ENCODE peak calls at places on chromosomes 4 and X, in nine cellular contexts. R is IMR-90, L is heart left ventricle, G is foreskin fibroblast, A is astrocyte of the spinal cord, F is A673, N is dorsolateral prefrontal cortex, V is uterus, Q is stomach. T is an unnamed sample.

GRCh38 chr4:159384619-159385018 is 281.7 kb downstream of the RAPGEF2 start:
- DNase-seq in R (no peak), L (no peak), G (no peak), A (peak), F (peak), N (no peak), V (no peak), Q (no peak), T (no peak)

GRCh38 chrX:155056877-155057792 is 13.8 kb downstream of the CMC4 start:
- DNase-seq in R (peak), L (peak), G (peak), A (peak), F (peak), N (peak), V (peak), Q (peak), T (peak)

GRCh38 chr4:7398788-7399432 is 35.8 kb downstream of the PSAPL1 start:
- DNase-seq in R (no peak), L (no peak), G (no peak), A (no peak), F (no peak), N (peak), V (no peak), Q (peak), T (no peak)

GRCh38 chrX:115968436-115969252 is 201.9 kb upstream of the AGTR2 start:
- DNase-seq in R (no peak), L (peak), G (no peak), A (peak), F (no peak), N (no peak), V (no peak), Q (no peak), T (peak)

GRCh38 chrX:119887721-119888425 is 7.8 kb upstream of the AKAP14 start:
- DNase-seq in R (peak), L (peak), G (peak), A (peak), F (peak), N (peak), V (peak), Q (peak), T (peak)

GRCh38 chrX:55579115-55579514 is 44.1 kb upstream of the FOXR2 start:
- DNase-seq in R (no peak), L (no peak), G (no peak), A (no peak), F (no peak), N (no peak), V (no peak), Q (no peak), T (no peak)

GRCh38 chr4:109803924-109804571 is 2.2 kb upstream of the CFI start:
- DNase-seq in R (peak), L (no peak), G (peak), A (peak), F (peak), N (no peak), V (no peak), Q (no peak), T (peak)

GRCh38 chr4:91207535-91207934 is 1080.3 kb downstream of the CCSER1 start:
- DNase-seq in R (no peak), L (no peak), G (no peak), A (no peak), F (no peak), N (no peak), V (no peak), Q (no peak), T (no peak)

GRCh38 chr4:133152330-133152791 is 3.3 kb downstream of the PCDH10 start:
- DNase-seq in R (no peak), L (peak), G (no peak), A (peak), F (no peak), N (peak), V (no peak), Q (no peak), T (peak)
- H3K4me3 ChIP-seq in R (no peak), L (peak), G (peak), A (peak), F (peak), N (peak), V (peak), Q (peak), T (peak)

GRCh38 chr4:100907465-100908454 is 389.9 kb upstream of the EMCN start:
- DNase-seq in R (peak), L (no peak), G (no peak), A (peak), F (peak), N (no peak), V (no peak), Q (no peak), T (peak)
- TF ChIP-seq CTCF in R (peak), L (peak), G (peak), A (peak), F (peak), N (peak), V (no peak), Q (no peak), T (peak)

DNA sequence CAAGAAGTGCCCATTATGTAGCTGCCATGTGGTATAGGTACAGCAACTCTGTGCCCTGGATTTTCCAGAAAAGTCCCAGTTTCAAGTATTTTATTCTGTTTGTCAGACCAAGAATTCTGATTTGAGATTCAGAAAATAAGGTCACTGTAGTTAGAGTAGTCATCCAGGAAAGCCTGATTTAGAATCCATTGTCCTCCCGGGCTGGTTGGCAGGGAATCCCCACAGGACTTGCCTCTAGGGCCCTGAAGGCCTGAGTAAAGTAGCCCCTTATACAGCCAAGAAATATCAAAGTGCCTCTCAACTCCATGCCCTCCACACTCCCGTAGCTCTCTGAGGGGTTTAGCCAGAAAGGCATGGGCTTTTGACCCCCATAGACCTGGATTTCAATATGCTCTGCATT is 36.3 kb downstream of the RTL5 start:
- DNase-seq in R (no peak), L (no peak), G (no peak), A (no peak), F (no peak), N (no peak), V (no peak), Q (no peak), T (peak)
- H3K4me3 ChIP-seq in R (no peak), L (no peak), G (no peak), A (no peak), F (no peak), N (no peak), V (no peak), Q (no peak), T (no peak)

GRCh38 chr4:62711575-62711974 is 1511.4 kb downstream of the ADGRL3 start:
- DNase-seq in R (no peak), L (no peak), G (no peak), A (no peak), F (no peak), N (no peak), V (no peak), Q (no peak), T (no peak)

GRCh38 chr4:62706423-62706822 is 1506.3 kb downstream of the ADGRL3 start:
- DNase-seq in R (no peak), L (no peak), G (no peak), A (no peak), F (no peak), N (no peak), V (no peak), Q (no peak), T (no peak)

DNA sequence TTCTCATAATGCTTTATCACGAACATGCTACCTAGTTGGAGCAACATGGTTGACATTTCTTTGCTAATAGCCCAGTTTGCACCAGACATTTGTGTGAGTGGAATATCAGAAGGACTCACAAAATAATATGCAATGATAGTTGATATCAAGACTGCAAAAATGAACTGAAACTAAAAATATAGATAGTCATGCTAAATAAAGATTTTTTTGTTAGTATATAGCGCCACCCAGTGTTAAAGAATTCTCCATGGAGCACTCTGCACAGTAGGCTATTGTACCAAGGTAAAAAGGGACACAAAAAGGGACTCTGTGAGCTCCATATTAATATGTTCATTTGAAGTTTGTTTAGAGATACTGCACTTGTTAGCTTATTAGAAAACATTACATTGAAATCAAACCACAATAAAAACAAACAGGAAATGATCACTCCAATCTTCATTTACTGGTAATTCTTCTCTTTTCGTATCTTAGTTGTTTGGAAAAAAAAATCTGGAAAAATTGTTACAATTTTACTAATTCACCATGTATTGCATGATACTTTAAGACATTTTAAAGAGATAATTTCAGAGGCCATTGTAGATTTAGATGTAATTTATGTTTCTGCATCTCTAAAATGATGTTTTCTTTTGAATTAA is 1509.6 kb downstream of the ADGRL3 start:
- DNase-seq in R (peak), L (no peak), G (no peak), A (peak), F (peak), N (no peak), V (no peak), Q (no peak), T (peak)
- TF ChIP-seq CTCF in R (peak), L (peak), G (no peak), A (peak), F (peak), N (peak), V (no peak), Q (no peak), T (peak)

GRCh38 chrX:141894733-141895132 is 9.0 kb upstream of the MAGEC1 start:
- DNase-seq in R (no peak), L (no peak), G (no peak), A (no peak), F (no peak), N (no peak), V (no peak), Q (no peak), T (no peak)
- H3K4me3 ChIP-seq in R (no peak), L (no peak), G (no peak), A (no peak), F (no peak), N (no peak), V (no peak), Q (no peak), T (no peak)

DNA sequence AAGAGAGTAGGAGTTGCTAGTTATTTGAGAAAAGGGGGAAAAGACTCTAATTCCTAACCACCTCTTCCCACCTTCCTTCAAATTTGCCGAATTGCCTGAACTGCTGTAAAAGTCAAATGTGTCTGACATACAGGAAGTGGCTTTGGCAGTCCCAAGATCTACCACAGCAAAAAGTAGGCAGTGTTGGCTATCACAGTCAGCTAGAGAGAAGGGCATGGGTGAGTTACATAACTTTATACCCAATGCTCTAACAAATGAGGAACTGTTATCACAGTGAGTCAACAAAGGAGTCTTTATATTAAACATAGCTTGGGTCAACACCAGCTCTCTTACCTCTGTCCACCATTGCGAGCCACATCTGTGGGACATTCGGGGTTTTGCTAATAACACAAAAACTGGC is 2.4 kb upstream of the MBNL3 start:
- DNase-seq in R (no peak), L (no peak), G (no peak), A (no peak), F (peak), N (no peak), V (no peak), Q (no peak), T (no peak)
- TF ChIP-seq CTCF in R (no peak), L (no peak), G (no peak), A (no peak), F (no peak), N (no peak), V (no peak), Q (peak), T (no peak)

T was measured in fibroblast of pulmonary artery.